ENCODE peak calls at places on chromosomes 5 and 9, in four cellular contexts. N, V, W and R are unnamed samples.

GRCh38 chr5:57549546-57549945 is 66.9 kb upstream of the ACTBL2 start:
- DNase-seq in N (no peak), V (no peak), W (no peak), R (no peak)

GRCh38 chr5:42772265-42772993 is 15.8 kb downstream of the CCDC152 start:
- DNase-seq in N (no peak), V (no peak), W (no peak), R (no peak)

GRCh38 chr9:96048116-96048953 is 172.8 kb downstream of the ERCC6L2 start:
- DNase-seq in N (peak; percentile 48), V (peak; percentile 57), W (peak; percentile 31), R (peak; percentile 46)

GRCh38 chr9:133710661-133711427 is 27.3 kb downstream of the SARDH start:
- DNase-seq in N (no peak), V (no peak), W (no peak), R (no peak)

GRCh38 chr9:71681104-71681707 is 87.1 kb downstream of the CEMIP2 start:
- DNase-seq in N (no peak), V (no peak), W (peak; percentile 26), R (no peak)

GRCh38 chr5:151757233-151758140 is 944 bp downstream of the ATOX1 start:
- DNase-seq in N (no peak), V (peak; percentile 40), W (no peak), R (no peak)

GRCh38 chr5:23655674-23656073 is 148.3 kb downstream of the PRDM9 start:
- DNase-seq in N (no peak), V (no peak), W (no peak), R (no peak)

GRCh38 chr9:89078860-89079259 is 87.6 kb downstream of the S1PR3 start:
- DNase-seq in N (no peak), V (no peak), W (peak; percentile 71), R (no peak)

GRCh38 chr5:43676083-43676840 is 73.3 kb downstream of the NNT start:
- DNase-seq in N (no peak), V (no peak), W (no peak), R (no peak)

GRCh38 chr5:172450861-172451695 is 3.2 kb downstream of the SH3PXD2B start:
- DNase-seq in N (peak; percentile 62), V (peak; percentile 83), W (peak; percentile 58), R (no peak)

GRCh38 chr5:170341545-170341944 is 44.0 kb upstream of the LCP2 start:
- DNase-seq in N (no peak), V (no peak), W (no peak), R (no peak)

GRCh38 chr9:40927260-40927631 is 201.2 kb downstream of the FOXD4L6 start:
- DNase-seq in N (no peak), V (no peak), W (no peak), R (no peak)

GRCh38 chr5:111697215-111697614 is 59.8 kb downstream of the NREP start:
- DNase-seq in N (no peak), V (no peak), W (peak; percentile 53), R (peak; percentile 1)

GRCh38 chr9:132201780-132202703 is 40.2 kb downstream of the NTNG2 start:
- DNase-seq in N (no peak), V (no peak), W (no peak), R (no peak)

GRCh38 chr9:110058304-110058953 is 149.5 kb downstream of the C9orf152 start:
- DNase-seq in N (peak; percentile 44), V (peak; percentile 94), W (peak; percentile 70), R (peak; percentile 17)

GRCh38 chr9:90107021-90107771 is 502.4 kb downstream of the GADD45G start:
- DNase-seq in N (no peak), V (no peak), W (no peak), R (no peak)

GRCh38 chr5:132754947-132755346 is 7.7 kb downstream of the CCNI2 start:
- DNase-seq in N (no peak), V (peak; percentile 67), W (peak; percentile 59), R (no peak)

GRCh38 chr9:34500623-34501267 is 22.0 kb downstream of the ENHO start:
- DNase-seq in N (peak; percentile 80), V (peak; percentile 80), W (peak; percentile 27), R (peak; percentile 21)

GRCh38 chr5:111706345-111706744 is 50.6 kb downstream of the NREP start:
- DNase-seq in N (no peak), V (no peak), W (no peak), R (no peak)

GRCh38 chr5:126143622-126144021 is 279.6 kb upstream of the GRAMD2B start:
- DNase-seq in N (no peak), V (no peak), W (no peak), R (no peak)